ENCODE peak calls at places on chromosomes 5 and 9, in ten cellular contexts. C is transverse colon, Z is suprapubic skin, R is stomach, X is A549, K is adrenal gland, E is upper lobe of right lung, Q is neural progenitor cell, F is heart left ventricle, M is heart right ventricle. S is an unnamed sample.

GRCh38 chr9:108468364-108468763 is 387.4 kb downstream of the ACTL7B start:
- DNase-seq in M (peak), C (peak), Z (no peak), R (no peak), X (peak), K (peak), Q (peak), F (no peak), E (no peak), S (peak)

GRCh38 chr9:113219972-113220371 is 1.1 kb downstream of the FKBP15 start:
- DNase-seq in C (no peak), Z (no peak), F (no peak), E (no peak), R (no peak), K (no peak), X (no peak), M (no peak), Q (no peak), S (no peak)

GRCh38 chr9:121601234-121601633 is 50.2 kb upstream of the DAB2IP start:
- DNase-seq in F (no peak), M (no peak), X (no peak), C (no peak), E (no peak), R (no peak), Z (no peak), K (no peak), Q (no peak), S (no peak)

GRCh38 chr5:172748341-172748843 is 22.6 kb downstream of the DUSP1 start:
- DNase-seq in Z (peak), Q (peak), E (no peak), X (no peak), M (peak), F (peak), R (no peak), C (no peak), K (peak), S (no peak)

GRCh38 chr9:133527444-133527920 is 2.7 kb upstream of the MYMK start:
- DNase-seq in Z (no peak), R (no peak), F (no peak), C (no peak), X (no peak), Q (peak), K (no peak), E (no peak), M (peak), S (peak)

GRCh38 chr5:119578937-119579336 is 50.4 kb upstream of the FAM170A start:
- DNase-seq in X (peak), R (no peak), E (no peak), M (no peak), K (peak), Z (no peak), Q (peak), F (no peak), C (no peak), S (peak)

GRCh38 chr5:61004448-61004847 is 59.4 kb downstream of the NDUFAF2 start:
- DNase-seq in C (no peak), R (no peak), M (no peak), X (no peak), F (no peak), K (no peak), Q (no peak), E (no peak), Z (no peak), S (no peak)

GRCh38 chr5:167049043-167049663 is 1242.3 kb upstream of the WWC1 start:
- DNase-seq in Q (peak), R (peak), K (peak), C (peak), F (no peak), Z (no peak), X (peak), M (peak), E (no peak), S (peak)

GRCh38 chr5:17461793-17462192 is 36.2 kb upstream of the TAF11L2 start:
- DNase-seq in R (no peak), F (no peak), Z (no peak), M (no peak), Q (no peak), X (no peak), E (no peak), K (no peak), C (no peak), S (no peak)

GRCh38 chr5:16245956-16246355 is 66.4 kb upstream of the MARCHF11 start:
- DNase-seq in C (no peak), E (no peak), X (no peak), M (no peak), F (no peak), Z (no peak), R (no peak), K (no peak), Q (no peak), S (peak)

GRCh38 chr5:179142434-179143198 is 82.4 kb downstream of the ZNF354C start:
- DNase-seq in F (no peak), E (no peak), X (no peak), Q (no peak), M (no peak), Z (no peak), R (no peak), K (no peak), C (no peak), S (no peak)

GRCh38 chr5:158119852-158120708 is 261.1 kb upstream of the CLINT1 start:
- DNase-seq in R (no peak), F (no peak), Q (no peak), X (no peak), Z (no peak), M (no peak), E (no peak), C (no peak), K (peak), S (no peak)

GRCh38 chr9:126307306-126308061 is 19.1 kb upstream of the MVB12B start:
- DNase-seq in X (no peak), Z (no peak), F (no peak), R (no peak), Q (no peak), M (no peak), C (no peak), K (no peak), E (no peak), S (peak)

GRCh38 chr5:76820491-76820890 is 1.7 kb downstream of the F2RL1 start:
- DNase-seq in F (no peak), R (no peak), X (no peak), E (no peak), M (no peak), K (no peak), Z (no peak), Q (no peak), C (no peak), S (no peak)

GRCh38 chr5:82174128-82174918 is 103.8 kb downstream of the RPS23 start:
- DNase-seq in Q (peak), M (peak), R (peak), Z (no peak), X (peak), E (peak), C (peak), K (peak), F (peak), S (peak)

GRCh38 chr5:134090482-134090881 is 24.0 kb upstream of the TCF7 start:
- DNase-seq in C (no peak), K (no peak), Q (no peak), M (no peak), E (no peak), F (no peak), R (no peak), Z (no peak), X (no peak), S (no peak)

GRCh38 chr5:41638685-41639084 is 128.3 kb upstream of the PLCXD3 start:
- DNase-seq in R (no peak), M (no peak), C (no peak), Z (no peak), F (no peak), E (no peak), Q (no peak), K (no peak), X (no peak), S (no peak)

GRCh38 chr5:41637424-41637823 is 127.0 kb upstream of the PLCXD3 start:
- DNase-seq in M (no peak), Q (peak), Z (no peak), E (no peak), X (no peak), R (no peak), C (no peak), K (peak), F (no peak), S (no peak)

GRCh38 chr5:41637869-41638268 is 127.5 kb upstream of the PLCXD3 start:
- DNase-seq in M (no peak), C (no peak), Q (no peak), R (no peak), E (no peak), K (no peak), Z (no peak), F (no peak), X (peak), S (no peak)

GRCh38 chr5:41636605-41637004 is 126.2 kb upstream of the PLCXD3 start:
- DNase-seq in Z (no peak), R (no peak), K (peak), C (no peak), F (no peak), Q (peak), X (peak), E (no peak), M (no peak), S (peak)

DNA sequence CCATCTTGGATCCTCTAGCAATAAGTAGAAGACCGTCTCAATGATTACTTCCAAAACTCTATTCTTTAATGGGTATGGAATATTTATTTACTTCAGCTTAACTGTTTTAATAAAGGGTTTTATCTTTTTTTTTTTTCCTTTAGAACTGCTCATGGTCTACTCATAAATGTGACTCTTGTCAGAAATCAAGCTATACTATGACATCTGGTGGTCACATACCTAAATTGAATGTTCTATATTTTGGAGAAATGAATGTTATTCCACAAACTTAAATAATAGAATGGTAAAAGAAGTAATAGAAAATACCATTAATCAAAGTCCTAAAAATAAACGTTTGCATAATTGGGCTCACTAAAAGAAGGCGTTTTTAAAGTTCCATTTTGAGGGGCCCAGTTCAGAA is 131.2 kb upstream of the PLCXD3 start:
- DNase-seq in Q (no peak), E (no peak), K (no peak), F (no peak), Z (no peak), X (peak), R (no peak), M (no peak), C (no peak), S (no peak)
- TF ChIP-seq CTCF in Q (peak), E (no peak), K (peak), F (peak), Z (no peak), X (no peak), R (no peak), M (peak), C (no peak), S (no peak)

GRCh38 chr9:95073042-95073607 is 244.4 kb downstream of the FANCC start:
- DNase-seq in X (peak), C (no peak), K (no peak), F (no peak), Z (no peak), R (peak), Q (peak), M (no peak), E (peak), S (peak)
- H3K27ac ChIP-seq in X (no peak), C (peak), K (peak), F (peak), Z (no peak), R (peak), Q (no peak), M (no peak), E (no peak), S (no peak)

DNA sequence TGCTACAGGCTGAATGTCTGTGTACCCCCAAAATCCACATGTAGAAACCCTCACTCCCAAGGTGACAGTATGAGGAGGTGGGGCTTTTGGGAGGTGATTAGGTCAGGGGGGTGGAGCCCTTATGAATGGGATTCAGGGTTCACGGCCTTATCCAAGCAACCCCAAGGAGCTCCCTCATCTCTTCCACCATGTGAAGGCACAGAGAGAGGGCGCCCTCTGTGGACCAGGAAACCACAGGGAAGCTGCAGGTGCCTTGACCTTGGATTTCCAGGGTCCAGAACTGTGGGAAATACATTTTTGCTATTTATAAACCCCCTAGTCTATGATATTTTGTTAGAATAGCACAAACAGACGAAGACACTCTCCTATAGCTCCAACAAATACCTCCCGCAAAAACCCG is 53.6 kb upstream of the IRX2 start:
- DNase-seq in C (no peak), Z (no peak), E (peak), Q (no peak), F (no peak), K (no peak), X (no peak), R (peak), M (no peak), S (no peak)
- TF ChIP-seq CTCF in C (no peak), Z (peak), E (peak), Q (peak), F (no peak), K (no peak), X (no peak), R (peak), M (no peak), S (no peak)

GRCh38 chr5:114097570-114097969 is 264.3 kb upstream of the KCNN2 start:
- DNase-seq in M (no peak), E (no peak), K (no peak), X (no peak), Q (no peak), R (no peak), C (no peak), Z (no peak), F (no peak), S (no peak)
- H3K27ac ChIP-seq in M (no peak), E (no peak), K (no peak), X (no peak), Q (no peak), R (no peak), C (no peak), Z (no peak), F (no peak), S (no peak)

GRCh38 chr9:36789886-36790285 is 217.2 kb downstream of the MELK start:
- DNase-seq in R (no peak), X (no peak), C (no peak), M (no peak), E (no peak), Q (no peak), F (no peak), K (no peak), Z (no peak), S (no peak)

GRCh38 chr9:36796671-36797419 is 224.2 kb downstream of the MELK start:
- DNase-seq in F (no peak), X (no peak), E (no peak), Q (no peak), C (no peak), K (no peak), R (no peak), M (no peak), Z (no peak), S (no peak)

GRCh38 chr9:36791204-36791948 is 218.7 kb downstream of the MELK start:
- DNase-seq in Q (peak), E (no peak), R (no peak), X (no peak), Z (no peak), M (no peak), C (no peak), F (no peak), K (no peak), S (no peak)

GRCh38 chr9:36797471-36798220 is 225.0 kb downstream of the MELK start:
- DNase-seq in X (no peak), Z (no peak), R (no peak), Q (no peak), E (no peak), K (no peak), M (no peak), F (no peak), C (no peak), S (no peak)

DNA sequence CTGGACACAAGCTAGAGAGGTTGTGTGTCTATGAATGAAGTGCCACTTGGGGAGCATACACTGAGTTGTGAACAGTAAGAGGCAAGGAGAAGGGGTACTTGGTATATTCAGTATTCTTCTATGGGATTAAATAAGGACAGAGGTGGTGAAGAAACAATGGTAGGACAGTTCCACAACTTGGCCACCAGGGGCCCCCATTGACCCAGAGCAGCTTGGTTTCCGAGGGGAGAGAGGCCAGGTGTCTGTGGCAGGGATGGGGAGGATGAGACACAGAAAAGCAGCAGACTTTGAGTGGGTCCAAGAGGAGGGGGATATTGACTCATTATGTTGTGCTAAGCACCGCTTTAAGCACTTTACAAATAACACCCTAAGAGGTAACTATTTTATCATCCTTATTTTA is 220.6 kb downstream of the MELK start:
- DNase-seq in R (no peak), C (no peak), F (no peak), K (no peak), E (no peak), X (peak), Q (no peak), Z (no peak), M (no peak), S (no peak)
- TF ChIP-seq CTCF in R (no peak), C (no peak), F (no peak), K (no peak), E (no peak), X (no peak), Q (peak), Z (no peak), M (no peak), S (no peak)

GRCh38 chr5:67344870-67345269 is 148.3 kb upstream of the CD180 start:
- DNase-seq in C (no peak), Q (no peak), Z (no peak), M (no peak), X (no peak), K (no peak), F (no peak), R (no peak), E (no peak), S (no peak)

GRCh38 chr5:67343835-67344234 is 147.2 kb upstream of the CD180 start:
- DNase-seq in K (no peak), R (no peak), Q (no peak), M (no peak), F (no peak), E (no peak), X (no peak), Z (no peak), C (no peak), S (no peak)

GRCh38 chr5:67338416-67338815 is 141.8 kb upstream of the CD180 start:
- DNase-seq in C (no peak), Q (no peak), F (no peak), K (no peak), Z (no peak), M (no peak), X (no peak), E (no peak), R (no peak), S (no peak)

GRCh38 chr5:67339219-67339767 is 142.7 kb upstream of the CD180 start:
- DNase-seq in R (no peak), Z (no peak), K (no peak), F (no peak), X (no peak), M (no peak), E (no peak), C (no peak), Q (no peak), S (no peak)

GRCh38 chr5:67341478-67341877 is 144.9 kb upstream of the CD180 start:
- DNase-seq in Z (no peak), Q (no peak), K (no peak), F (no peak), C (no peak), R (no peak), E (no peak), X (no peak), M (no peak), S (no peak)
- H3K27ac ChIP-seq in Z (no peak), Q (no peak), K (no peak), F (no peak), C (no peak), R (no peak), E (no peak), X (no peak), M (no peak), S (no peak)

GRCh38 chr9:69157751-69158466 is 16.2 kb upstream of the TJP2 start:
- DNase-seq in F (no peak), Q (no peak), R (no peak), Z (no peak), K (peak), E (no peak), M (no peak), X (no peak), C (no peak), S (no peak)
- TF ChIP-seq CTCF in F (no peak), Q (peak), R (no peak), Z (no peak), K (no peak), E (peak), M (no peak), X (peak), C (no peak), S (no peak)